ENCODE peak calls at places on chromosomes 2 and 18, in four cellular contexts. D, I, P and L are unnamed samples.
A peak's percentile ranks its signal among the peaks of the same experiment; 100 is the strongest.

GRCh38 chr2:23241106-23241505 is 143.9 kb upstream of the KLHL29 start:
- DNase-seq in D (no peak), P (no peak), I (no peak), L (no peak)

GRCh38 chr2:173239644-173240043 is 115.0 kb upstream of the CDCA7 start:
- DNase-seq in P (no peak), I (no peak), D (no peak), L (no peak)

GRCh38 chr2:15941483-15941853 is 1.1 kb downstream of the MYCN start:
- DNase-seq in I (no peak), D (no peak), P (peak; percentile 85), L (no peak)

GRCh38 chr18:5868218-5868904 is 27.0 kb downstream of the TMEM200C start:
- DNase-seq in D (peak; percentile 49), I (peak; percentile 76), P (peak; percentile 94), L (peak; percentile 30)

GRCh38 chr2:69789129-69789528 is 40.3 kb upstream of the GMCL1 start:
- DNase-seq in I (peak; percentile 98), P (no peak), D (no peak), L (no peak)

GRCh38 chr2:105081006-105081701 is 43.3 kb downstream of the MRPS9 start:
- DNase-seq in D (no peak), I (peak; percentile 73), P (no peak), L (no peak)

GRCh38 chr2:236317938-236318396 is 53.8 kb upstream of the ASB18 start:
- DNase-seq in D (no peak), I (no peak), P (no peak), L (no peak)

GRCh38 chr2:69893684-69894481 is at the start of gene SNRNP27:
- DNase-seq in D (peak; percentile 89), I (peak; percentile 77), P (peak; percentile 79), L (peak; percentile 77)

GRCh38 chr2:43803113-43803512 is 29.3 kb downstream of the DYNC2LI1 start:
- DNase-seq in D (no peak), P (no peak), I (no peak), L (no peak)

GRCh38 chr2:231699006-231699405 is 9.3 kb upstream of the PTMA start:
- DNase-seq in I (peak; percentile 78), P (no peak), D (peak; percentile 71), L (no peak)

GRCh38 chr2:64405476-64406406 is 48.2 kb upstream of the LGALSL start:
- DNase-seq in D (peak; percentile 73), I (peak; percentile 67), P (no peak), L (no peak)

GRCh38 chr2:120594856-120595685 is 140.6 kb upstream of the GLI2 start:
- DNase-seq in I (no peak), P (no peak), D (peak; percentile 32), L (peak; percentile 75)

GRCh38 chr2:130264046-130264445 is 65.8 kb upstream of the TUBA3E start:
- DNase-seq in P (no peak), I (no peak), D (no peak), L (no peak)

GRCh38 chr2:43884674-43885073 is 45.9 kb downstream of the ABCG8 start:
- DNase-seq in D (no peak), P (no peak), I (no peak), L (no peak)

GRCh38 chr2:160406591-160407392 is 86.8 kb downstream of the RBMS1 start:
- DNase-seq in D (peak; percentile 58), P (peak; percentile 54), I (peak; percentile 84), L (no peak)

GRCh38 chr2:29314816-29315571 is 199.8 kb downstream of the CLIP4 start:
- DNase-seq in P (peak; percentile 48), D (no peak), I (peak; percentile 74), L (peak; percentile 41)

GRCh38 chr2:133346654-133347053 is 221.6 kb downstream of the NCKAP5 start:
- DNase-seq in I (peak; percentile 88), D (no peak), P (no peak), L (peak; percentile 7)

GRCh38 chr2:78408795-78409118 is 616.7 kb upstream of the REG3G start:
- DNase-seq in P (peak; percentile 67), D (no peak), I (no peak), L (no peak)

GRCh38 chr2:191927319-191927867 is 80.5 kb upstream of the CAVIN2 start:
- DNase-seq in D (no peak), I (peak; percentile 98), P (no peak), L (peak; percentile 75)

GRCh38 chr18:12540751-12541150 is 117.2 kb downstream of the SPIRE1 start:
- DNase-seq in D (no peak), I (no peak), P (no peak), L (no peak)

GRCh38 chr18:56575819-56576663 is 62.4 kb downstream of the TXNL1 start:
- DNase-seq in P (peak; percentile 66), I (peak; percentile 47), D (no peak), L (peak; percentile 26)

GRCh38 chr2:112751451-112752197 is 12.8 kb downstream of the CKAP2L start:
- DNase-seq in I (peak; percentile 16), D (no peak), P (no peak), L (no peak)

GRCh38 chr18:22223263-22223960 is 54.0 kb downstream of the GATA6 start:
- DNase-seq in P (no peak), I (peak; percentile 97), D (peak; percentile 78), L (peak; percentile 97)

GRCh38 chr2:119512946-119513345 is 11.3 kb downstream of the SCTR start:
- DNase-seq in D (no peak), P (no peak), I (no peak), L (no peak)
- H3K27ac ChIP-seq in D (no peak overlapping the region), P (no peak overlapping the region), I (no peak overlapping the region), L (no peak overlapping the region)

GRCh38 chr18:31104444-31104843 is 2.2 kb upstream of the DSC2 start:
- DNase-seq in I (no peak), D (no peak), P (no peak), L (no peak)

GRCh38 chr18:31102941-31103340 is 720 bp upstream of the DSC2 start:
- DNase-seq in I (no peak), D (no peak), P (no peak), L (peak; percentile 22)

GRCh38 chr18:31102020-31102684 is at the start of gene DSC2:
- DNase-seq in P (peak; percentile 81), I (peak; percentile 11), D (peak; percentile 47), L (peak; percentile 25)

GRCh38 chr18:31103423-31103822 is 1.2 kb upstream of the DSC2 start:
- DNase-seq in D (no peak), I (no peak), P (no peak), L (no peak)

DNA sequence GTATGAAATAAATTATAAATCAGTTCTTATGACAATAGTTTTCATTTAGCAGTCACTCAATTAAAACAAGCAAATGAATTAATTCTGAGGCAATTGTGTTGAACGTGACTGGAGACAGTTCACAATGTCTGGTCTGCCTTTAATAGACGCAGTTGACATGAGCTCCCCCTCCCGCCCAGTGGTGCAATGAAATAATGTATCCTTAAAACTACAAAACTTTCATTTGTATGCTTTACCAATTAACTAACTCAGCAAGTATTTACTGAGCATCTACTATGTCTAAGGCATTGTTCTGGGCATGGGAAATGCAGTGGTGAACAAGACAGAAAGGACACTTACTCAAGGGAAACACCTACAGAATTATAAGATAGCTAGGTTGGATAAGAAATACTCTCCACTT is 3.5 kb upstream of the DSC2 start:
- DNase-seq in D (no peak), P (no peak), I (no peak), L (no peak)
- TF ChIP-seq CTCF in D (no peak), P (no peak), I (no peak), L (no peak)

GRCh38 chr2:96161785-96162367 is 16.6 kb upstream of the DUSP2 start:
- DNase-seq in P (no peak), I (no peak), D (no peak), L (no peak)
- H3K27ac ChIP-seq in P (no peak overlapping the region), I (no peak overlapping the region), D (no peak overlapping the region), L (no peak overlapping the region)

GRCh38 chr2:162118166-162119031 is 33.6 kb downstream of the GCG start:
- DNase-seq in P (no peak), D (no peak), I (peak; percentile 85), L (peak; percentile 86)
- TF ChIP-seq CTCF in P (no peak), D (no peak), I (no peak), L (no peak)